ENCODE peak calls at places on chromosome X, in four cellular contexts. Y, K, H and E are unnamed samples.

GRCh38 chrX:47351706-47352105 is 18.7 kb upstream of the ZNF157 start:
- DNase-seq in H (no peak), K (peak; percentile 60), Y (no peak), E (no peak)

GRCh38 chrX:136768469-136769084 is 12.2 kb downstream of the ARHGEF6 start:
- DNase-seq in K (peak; percentile 83), Y (no peak), H (peak; percentile 57), E (peak; percentile 15)

GRCh38 chrX:22689290-22689689 is 310.5 kb upstream of the DDX53 start:
- DNase-seq in H (no peak), K (peak; percentile 23), Y (no peak), E (peak; percentile 9)

GRCh38 chrX:131704136-131704695 is 160.3 kb downstream of the OR13H1 start:
- DNase-seq in K (peak; percentile 85), Y (no peak), H (no peak), E (no peak)

GRCh38 chrX:145405012-145405411 is 157.7 kb downstream of the SPANXN1 start:
- DNase-seq in K (peak; percentile 15), Y (peak; percentile 1), H (peak; percentile 1), E (no peak)

GRCh38 chrX:97189668-97190067 is 306.0 kb downstream of the RPA4 start:
- DNase-seq in H (no peak), Y (no peak), K (no peak), E (no peak)

GRCh38 chrX:9141496-9141895 is 107.6 kb upstream of the FAM9B start:
- DNase-seq in H (no peak), Y (no peak), K (peak; percentile 85), E (no peak)

GRCh38 chrX:49309401-49309981 is 6.0 kb downstream of the GAGE10 start:
- DNase-seq in K (peak; percentile 22), Y (no peak), H (no peak), E (no peak)

GRCh38 chrX:115912372-115912897 is 258.1 kb upstream of the AGTR2 start:
- DNase-seq in K (no peak), H (no peak), Y (no peak), E (no peak)

GRCh38 chrX:108811891-108812290 is 75.5 kb upstream of the IRS4 start:
- DNase-seq in H (no peak), K (no peak), Y (peak; percentile 5), E (no peak)

GRCh38 chrX:64330284-64330683 is 65.0 kb downstream of the MTMR8 start:
- DNase-seq in K (no peak), H (no peak), Y (no peak), E (no peak)

GRCh38 chrX:54808109-54808604 is 612 bp downstream of the MAGED2 start:
- DNase-seq in K (no peak), H (peak; percentile 6), Y (peak; percentile 2), E (no peak)

GRCh38 chrX:14363719-14364118 is 165.6 kb upstream of the GLRA2 start:
- DNase-seq in H (no peak), Y (no peak), K (no peak), E (no peak)

GRCh38 chrX:6856471-6856870 is 291.0 kb upstream of the STS start:
- DNase-seq in K (no peak), H (no peak), Y (no peak), E (no peak)

GRCh38 chrX:9114245-9114644 is 80.3 kb upstream of the FAM9B start:
- DNase-seq in K (no peak), H (no peak), Y (no peak), E (no peak)

GRCh38 chrX:142819461-142819860 is 206.3 kb upstream of the SPANXN4 start:
- DNase-seq in Y (no peak), H (no peak), K (no peak), E (no peak)

GRCh38 chrX:48589482-48590162 is 7.7 kb upstream of the WDR13 start:
- DNase-seq in H (no peak), K (no peak), Y (no peak), E (no peak)

GRCh38 chrX:106585478-106585877 is 26.3 kb upstream of the RADX start:
- DNase-seq in K (no peak), H (no peak), Y (no peak), E (no peak)

GRCh38 chrX:110678591-110678990 is 117.0 kb downstream of the CHRDL1 start:
- DNase-seq in H (no peak), Y (no peak), K (no peak), E (no peak)

GRCh38 chrX:110563276-110563675 is 204.6 kb downstream of the RTL9 start:
- DNase-seq in Y (no peak), K (no peak), H (no peak), E (no peak)

GRCh38 chrX:48466696-48467095 is 3.4 kb downstream of the SLC38A5 start:
- DNase-seq in Y (no peak), H (no peak), K (no peak), E (peak; percentile 68)

GRCh38 chrX:87338510-87338909 is 179.1 kb upstream of the KLHL4 start:
- DNase-seq in H (no peak), Y (peak; percentile 5), K (peak; percentile 2), E (no peak)
- TF ChIP-seq CTCF in H (no peak), Y (no peak), K (peak; percentile 43), E (no peak)

DNA sequence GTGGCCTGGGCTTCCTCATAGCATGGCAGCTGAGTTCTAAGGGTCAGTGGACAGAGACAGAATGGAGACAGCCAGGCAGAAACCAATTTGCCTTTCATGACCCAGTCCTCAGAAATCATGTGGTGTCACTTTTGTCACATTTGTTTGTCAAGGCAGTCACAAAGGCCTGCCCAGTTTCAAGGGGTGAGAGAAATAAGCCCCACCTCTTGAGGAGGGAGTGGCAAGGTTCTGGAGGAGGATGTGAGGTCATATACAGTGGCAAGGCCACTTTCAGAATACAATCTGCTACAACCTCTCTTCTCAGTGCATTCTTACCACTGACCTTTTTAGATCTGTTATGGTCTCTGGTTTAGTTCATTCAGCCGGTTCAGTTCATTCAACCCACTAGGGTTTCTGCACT is 103.7 kb upstream of the BCOR start:
- DNase-seq in K (no peak), Y (no peak), H (no peak), E (no peak)
- TF ChIP-seq RAD21 in K (no peak), Y (no peak), H (no peak), E (no peak)

DNA sequence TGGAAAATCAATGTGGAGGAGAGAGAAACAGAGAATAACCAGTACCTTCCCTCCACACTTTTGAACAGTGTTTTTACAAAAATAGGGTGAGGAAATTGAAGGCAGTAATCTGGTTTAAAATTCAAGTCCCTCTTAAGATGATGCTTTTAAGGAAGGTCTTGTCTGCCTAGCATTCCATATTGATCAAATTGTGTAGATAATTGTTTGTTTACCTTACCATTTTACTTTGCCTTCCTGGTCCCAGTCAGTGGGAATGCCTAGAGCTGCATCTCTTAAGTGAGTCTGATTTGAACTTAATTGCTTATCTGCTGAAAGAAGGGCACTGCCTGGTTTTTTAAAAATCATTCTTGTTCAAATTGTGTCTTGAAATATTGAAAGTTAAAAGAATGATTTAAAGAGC is 14.4 kb upstream of the MAOA start:
- DNase-seq in H (no peak), Y (no peak), K (no peak), E (no peak)
- TF ChIP-seq CTCF in H (no peak), Y (no peak), K (no peak), E (no peak)

DNA sequence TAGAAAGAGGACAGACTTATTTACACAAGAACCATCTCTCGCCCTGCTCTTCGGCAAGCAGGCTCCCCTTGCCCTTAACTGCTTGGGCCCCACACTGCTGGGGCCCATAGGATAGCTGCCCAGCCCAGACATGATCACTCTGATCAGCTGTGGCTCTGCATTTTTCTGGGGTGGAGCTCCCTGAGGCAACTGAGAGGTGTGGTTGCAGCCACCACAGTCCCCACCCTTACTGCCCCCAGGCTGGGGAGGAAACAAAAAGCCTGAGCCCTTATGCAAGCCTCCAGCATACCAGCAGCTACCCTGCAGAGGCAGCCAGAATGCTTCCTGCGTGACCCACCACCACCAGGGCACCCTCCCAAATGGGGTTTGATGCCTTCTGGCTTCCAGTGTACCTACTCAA is 185.5 kb upstream of the ZCCHC13 start:
- DNase-seq in Y (no peak), K (no peak), H (no peak), E (no peak)
- TF ChIP-seq RAD21 in Y (no peak), K (no peak), H (no peak), E (no peak)

DNA sequence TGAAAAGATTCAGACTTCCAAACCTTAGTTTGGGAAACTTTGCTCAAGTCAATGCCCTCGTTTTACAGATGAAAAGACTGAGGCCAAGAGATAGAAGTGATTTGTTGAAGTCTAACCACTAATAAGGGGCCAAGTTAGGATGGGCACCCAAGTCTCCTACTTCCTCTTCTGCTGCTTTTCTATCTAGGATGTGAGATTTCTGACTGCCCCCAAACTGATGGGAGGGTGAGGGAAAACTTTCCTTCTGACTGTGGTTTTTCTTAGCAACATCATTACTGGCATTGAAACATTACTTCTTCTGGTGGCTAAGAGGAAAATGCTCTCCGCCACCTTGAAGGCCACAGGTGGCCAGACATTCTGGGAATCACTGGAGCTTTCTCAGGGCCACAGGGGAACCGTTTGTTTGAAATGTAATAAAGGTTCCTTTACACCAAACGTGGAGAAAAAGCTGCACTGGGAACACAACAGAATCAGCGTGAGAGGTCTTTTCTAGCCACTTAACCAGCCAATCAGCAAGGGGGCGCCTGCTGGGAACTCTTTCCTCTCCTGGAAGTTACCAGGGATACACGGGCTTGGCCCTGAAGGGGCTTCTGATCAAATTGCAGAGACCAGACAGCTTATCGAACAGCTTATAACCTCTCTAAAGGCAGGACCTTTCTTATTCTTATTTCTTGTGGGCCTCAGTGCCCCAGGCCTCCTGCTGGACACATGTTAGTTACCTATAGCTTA is 115.9 kb upstream of the TEX13D start:
- DNase-seq in H (no peak), K (no peak), Y (no peak), E (no peak)
- TF ChIP-seq CTCF in H (no peak), K (no peak), Y (no peak), E (no peak)

DNA sequence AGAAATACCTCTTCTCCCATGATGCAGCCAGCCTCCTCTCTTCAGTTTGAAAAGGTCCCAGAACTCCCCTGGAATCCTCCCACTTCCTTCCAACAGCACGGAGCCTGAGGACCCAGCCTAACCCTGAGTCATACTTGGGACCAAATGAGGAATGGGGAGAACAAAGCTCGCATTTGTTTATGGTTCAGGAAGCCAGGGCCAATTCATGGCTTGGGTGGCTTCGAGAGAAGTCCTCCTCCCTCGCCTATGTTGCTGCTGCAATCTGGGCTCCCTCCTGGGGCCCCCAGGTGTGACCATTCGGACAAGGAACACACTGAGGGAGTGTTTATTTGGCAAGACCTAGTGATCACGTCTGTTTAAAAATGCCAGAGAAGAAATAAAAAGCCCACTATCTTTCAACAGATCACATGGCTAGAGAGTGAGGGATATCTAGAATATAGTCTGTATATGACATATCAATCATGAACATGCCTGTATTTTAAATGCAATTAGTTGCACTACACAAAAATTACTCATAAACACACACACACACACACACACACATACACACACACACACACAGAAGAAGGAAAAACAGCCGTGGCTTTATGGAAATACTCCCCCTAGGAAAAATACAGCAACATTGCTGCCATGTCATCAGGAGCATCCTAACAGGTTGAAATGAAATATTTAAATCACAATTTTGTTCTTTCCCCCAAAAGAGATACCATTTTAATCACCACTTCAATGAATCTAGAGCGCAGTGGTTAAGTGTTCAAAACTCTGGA is 155.7 kb upstream of the MAP3K15 start:
- DNase-seq in H (peak; percentile 79), Y (peak; percentile 79), K (peak; percentile 79), E (no peak)
- TF ChIP-seq RAD21 in H (no peak), Y (no peak), K (peak; percentile 2), E (no peak)

DNA sequence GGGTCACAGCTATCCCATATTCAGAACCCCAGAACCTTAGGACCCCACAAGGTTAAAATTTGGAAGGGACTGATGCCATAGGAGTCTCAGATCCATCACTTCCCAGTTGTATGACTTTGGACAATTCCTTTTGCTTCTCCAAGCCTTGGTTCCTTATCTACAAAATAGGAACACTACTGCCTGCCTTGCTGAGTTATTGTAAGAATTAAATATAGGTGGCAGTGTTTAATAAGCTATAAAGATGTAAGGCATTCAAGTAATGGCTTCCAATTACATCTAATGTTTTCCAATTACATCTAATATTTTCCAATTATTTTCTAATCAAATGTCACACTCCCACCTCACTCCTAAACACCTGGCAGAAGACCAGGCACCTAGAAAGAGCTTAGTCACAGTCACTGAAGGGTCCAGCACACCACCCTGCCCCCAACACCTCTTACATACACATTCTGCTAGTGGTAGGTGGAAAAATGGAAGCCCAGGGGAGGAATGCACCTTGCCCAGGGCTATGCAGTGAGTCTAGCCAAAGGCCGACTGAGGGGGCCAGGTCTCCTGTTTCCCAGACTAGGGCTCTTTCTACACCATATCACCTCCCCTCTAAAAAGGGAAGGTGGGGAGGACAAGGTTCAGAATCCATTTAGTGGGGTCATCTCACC is 24.5 kb upstream of the KDM5C start:
- DNase-seq in K (no peak), H (no peak), Y (no peak), E (no peak)
- TF ChIP-seq CTCF in K (no peak), H (no peak), Y (no peak), E (no peak)